ENCODE peak calls at places on chromosomes 13 and 19, in ten cellular contexts. G is NCI-H774, Z is hepatocyte, R is brain microvascular endothelial cell, O is endothelial cell of umbilical vein, W is uterus, K is ovary, C is body of pancreas, P is neural crest cell, L is activated B cell treated with CpG ODN at 0.5 μM for 24 hours. A is an unnamed sample.

GRCh38 chr13:113927661-113928581 is 46.0 kb downstream of the C13orf46 start:
- DNase-seq in R (peak; percentile 71), C (no peak), W (peak; percentile 83), L (no peak), O (no peak), K (peak; percentile 35), P (no peak), G (no peak), Z (peak; percentile 52), A (peak; percentile 32)

GRCh38 chr13:110520431-110521295 is 40.9 kb downstream of the RAB20 start:
- DNase-seq in K (peak; percentile 68), Z (peak; percentile 44), W (peak; percentile 74), R (peak; percentile 39), G (no peak), C (peak; percentile 73), O (no peak), P (no peak), L (no peak), A (peak; percentile 68)

GRCh38 chr19:16403151-16403977 is 68.4 kb downstream of the EPS15L1 start:
- DNase-seq in W (peak; percentile 63), L (no peak), R (no peak), C (no peak), K (peak; percentile 72), P (no peak), G (no peak), O (no peak), Z (no peak), A (no peak)

GRCh38 chr13:83819156-83819555 is 63.1 kb downstream of the SLITRK1 start:
- DNase-seq in P (no peak), O (no peak), R (peak; percentile 14), G (no peak), Z (no peak), K (no peak), W (no peak), C (no peak), L (no peak), A (no peak)

GRCh38 chr13:98775844-98776598 is 23.5 kb upstream of the SLC15A1 start:
- DNase-seq in R (peak; percentile 90), L (no peak), W (no peak), Z (peak; percentile 88), C (no peak), K (no peak), G (no peak), O (no peak), P (no peak), A (peak; percentile 37)

GRCh38 chr19:54248016-54248601 is 5.5 kb upstream of the LILRA6 start:
- DNase-seq in Z (no peak), K (no peak), R (peak; percentile 22), G (no peak), P (no peak), C (no peak), W (no peak), O (peak; percentile 75), L (no peak), A (no peak)

GRCh38 chr13:45718063-45718462 is 15.9 kb downstream of the CBY2 start:
- DNase-seq in O (no peak), Z (peak; percentile 25), K (no peak), L (no peak), P (no peak), R (peak; percentile 1), W (no peak), C (no peak), G (no peak), A (no peak)

GRCh38 chr19:556611-557382 is 12.9 kb downstream of the GZMM start:
- DNase-seq in G (no peak), R (no peak), W (no peak), Z (no peak), K (peak; percentile 14), P (no peak), C (no peak), L (no peak), O (no peak), A (no peak)

GRCh38 chr13:20398459-20398858 is 127.2 kb downstream of the CRYL1 start:
- DNase-seq in Z (no peak), G (no peak), R (no peak), W (no peak), P (no peak), L (no peak), C (no peak), O (no peak), K (no peak), A (peak; percentile 7)